ENCODE peak calls at places on chromosome 22, in four cellular contexts. K is nephron progenitor cell, B is neural crest cell, F is cardiac septum. G is an unnamed sample.

GRCh38 chr22:27252282-27253049 is 549.1 kb downstream of the MN1 start:
- DNase-seq in K (no peak), B (no peak), F (no peak), G (peak; percentile 94)

GRCh38 chr22:35140879-35141745 is 75.2 kb downstream of the ISX start:
- DNase-seq in K (peak; percentile 58), B (no peak), F (no peak), G (peak; percentile 18)

GRCh38 chr22:20291249-20291586 is 23.1 kb upstream of the RTN4R start:
- DNase-seq in K (no peak), B (no peak), F (no peak), G (no peak)

GRCh38 chr22:35480143-35480542 is 60.5 kb upstream of the RASD2 start:
- DNase-seq in K (no peak), B (no peak), F (no peak), G (no peak)

GRCh38 chr22:19941365-19942070 is at the start of the genes COMT and TXNRD2:
- DNase-seq in K (peak; percentile 78), B (peak; percentile 53), F (peak; percentile 85), G (peak; percentile 97)

GRCh38 chr22:40741116-40741515 is 61.8 kb downstream of the MCHR1 start:
- DNase-seq in K (no peak), B (no peak), F (no peak), G (no peak)

GRCh38 chr22:21803859-21804258 is 63.6 kb downstream of the MAPK1 start:
- DNase-seq in K (no peak), B (no peak), F (no peak), G (no peak)

GRCh38 chr22:17772249-17772962 is 1.9 kb downstream of the BID start:
- DNase-seq in K (peak; percentile 30), B (no peak), F (no peak), G (peak; percentile 95)

GRCh38 chr22:38097557-38098409 is 12.7 kb downstream of the BAIAP2L2 start:
- DNase-seq in K (peak; percentile 76), B (peak; percentile 43), F (no peak), G (peak; percentile 79)

GRCh38 chr22:29095459-29095858 is 22.6 kb downstream of the KREMEN1 start:
- DNase-seq in K (no peak), B (no peak), F (no peak), G (no peak)

GRCh38 chr22:38943181-38943580 is 14.2 kb upstream of the APOBEC3A start:
- DNase-seq in K (no peak), B (no peak), F (peak; percentile 79), G (no peak)

GRCh38 chr22:44870021-44870420 is 117.6 kb downstream of the ARHGAP8 start:
- DNase-seq in K (no peak), B (no peak), F (no peak), G (peak; percentile 79)

GRCh38 chr22:47512617-47513016 is 750.2 kb downstream of the TBC1D22A start:
- DNase-seq in K (no peak), B (no peak), F (no peak), G (no peak)

GRCh38 chr22:49290711-49291110 is 537.0 kb downstream of the BRD1 start:
- DNase-seq in K (no peak), B (no peak), F (peak; percentile 31), G (no peak)

GRCh38 chr22:31085928-31086327 is 4.8 kb downstream of the SMTN start:
- DNase-seq in K (no peak), B (no peak), F (no peak), G (peak; percentile 54)

GRCh38 chr22:24938741-24939341 is 7.7 kb downstream of the LHFPL7 start:
- DNase-seq in K (peak; percentile 39), B (peak; percentile 38), F (no peak), G (peak; percentile 82)

GRCh38 chr22:31818481-31819392 is 64.9 kb downstream of the DEPDC5 start:
- DNase-seq in K (no peak), B (no peak), F (no peak), G (peak; percentile 76)

G was measured in osteoblast.